ENCODE peak calls at places on chromosomes 13 and 19, in six cellular contexts. One of them, this sample, is unnamed.

GRCh38 chr19:35868172-35868822 is at the start of gene APLP1:
- DNase-seq in mesothelial cell of epicardium: peak
- DNase-seq in activated effector memory CD4-positive, alpha-beta T cell treated with Interleukin-2 at 50 U/mL for 16 hours: peak
- DNase-seq in T-helper 17 cell: peak
- DNase-seq in IMR-90: no peak
- DNase-seq in upper lobe of right lung: peak
- DNase-seq in this sample: peak

GRCh38 chr19:54190942-54191670 is at the start of gene TSEN34:
- DNase-seq in upper lobe of right lung: peak
- DNase-seq in activated effector memory CD4-positive, alpha-beta T cell treated with Interleukin-2 at 50 U/mL for 16 hours: no peak
- DNase-seq in IMR-90: peak
- DNase-seq in mesothelial cell of epicardium: peak
- DNase-seq in T-helper 17 cell: peak
- DNase-seq in this sample: peak

GRCh38 chr19:32879741-32880140 is 10.2 kb upstream of the SLC7A9 start:
- DNase-seq in T-helper 17 cell: no peak
- DNase-seq in upper lobe of right lung: peak
- DNase-seq in activated effector memory CD4-positive, alpha-beta T cell treated with Interleukin-2 at 50 U/mL for 16 hours: no peak
- DNase-seq in mesothelial cell of epicardium: no peak
- DNase-seq in IMR-90: no peak
- DNase-seq in this sample: no peak

GRCh38 chr19:56507446-56508281 is at the start of gene ZNF471:
- DNase-seq in IMR-90: peak
- DNase-seq in T-helper 17 cell: peak
- DNase-seq in activated effector memory CD4-positive, alpha-beta T cell treated with Interleukin-2 at 50 U/mL for 16 hours: peak
- DNase-seq in mesothelial cell of epicardium: no peak
- DNase-seq in upper lobe of right lung: peak
- DNase-seq in this sample: peak

GRCh38 chr19:54662730-54663129 is at the start of gene LILRB4:
- DNase-seq in upper lobe of right lung: peak
- DNase-seq in T-helper 17 cell: no peak
- DNase-seq in IMR-90: no peak
- DNase-seq in activated effector memory CD4-positive, alpha-beta T cell treated with Interleukin-2 at 50 U/mL for 16 hours: no peak
- DNase-seq in mesothelial cell of epicardium: no peak
- DNase-seq in this sample: no peak

GRCh38 chr13:101026736-101027398 is 352.3 kb upstream of the TMTC4 start:
- DNase-seq in mesothelial cell of epicardium: no peak
- DNase-seq in IMR-90: no peak
- DNase-seq in upper lobe of right lung: no peak
- DNase-seq in activated effector memory CD4-positive, alpha-beta T cell treated with Interleukin-2 at 50 U/mL for 16 hours: no peak
- DNase-seq in T-helper 17 cell: no peak
- DNase-seq in this sample: no peak

GRCh38 chr19:6273701-6274601 is 5.8 kb downstream of the MLLT1 start:
- DNase-seq in activated effector memory CD4-positive, alpha-beta T cell treated with Interleukin-2 at 50 U/mL for 16 hours: no peak
- DNase-seq in IMR-90: peak
- DNase-seq in mesothelial cell of epicardium: no peak
- DNase-seq in T-helper 17 cell: no peak
- DNase-seq in upper lobe of right lung: peak
- DNase-seq in this sample: peak

GRCh38 chr19:6362351-6362801 is 1.0 kb downstream of the CLPP start:
- DNase-seq in T-helper 17 cell: no peak
- DNase-seq in IMR-90: no peak
- DNase-seq in mesothelial cell of epicardium: no peak
- DNase-seq in activated effector memory CD4-positive, alpha-beta T cell treated with Interleukin-2 at 50 U/mL for 16 hours: peak
- DNase-seq in upper lobe of right lung: no peak
- DNase-seq in this sample: no peak

GRCh38 chr19:29587518-29587986 is 18.5 kb upstream of the POP4 start:
- DNase-seq in IMR-90: peak
- DNase-seq in activated effector memory CD4-positive, alpha-beta T cell treated with Interleukin-2 at 50 U/mL for 16 hours: peak
- DNase-seq in mesothelial cell of epicardium: no peak
- DNase-seq in upper lobe of right lung: no peak
- DNase-seq in T-helper 17 cell: peak
- DNase-seq in this sample: peak

GRCh38 chr19:47792616-47793015 is 11.7 kb downstream of the TPRX1 start:
- DNase-seq in IMR-90: no peak
- DNase-seq in mesothelial cell of epicardium: no peak
- DNase-seq in activated effector memory CD4-positive, alpha-beta T cell treated with Interleukin-2 at 50 U/mL for 16 hours: no peak
- DNase-seq in T-helper 17 cell: no peak
- DNase-seq in upper lobe of right lung: no peak
- DNase-seq in this sample: no peak

GRCh38 chr13:20159646-20160345 is 1.1 kb downstream of the GJA3 start:
- DNase-seq in mesothelial cell of epicardium: no peak
- DNase-seq in upper lobe of right lung: no peak
- DNase-seq in T-helper 17 cell: no peak
- DNase-seq in activated effector memory CD4-positive, alpha-beta T cell treated with Interleukin-2 at 50 U/mL for 16 hours: no peak
- DNase-seq in IMR-90: peak
- DNase-seq in this sample: no peak

GRCh38 chr13:52785721-52786120 is 46.1 kb upstream of the CNMD start:
- DNase-seq in upper lobe of right lung: no peak
- DNase-seq in IMR-90: no peak
- DNase-seq in mesothelial cell of epicardium: no peak
- DNase-seq in T-helper 17 cell: no peak
- DNase-seq in activated effector memory CD4-positive, alpha-beta T cell treated with Interleukin-2 at 50 U/mL for 16 hours: no peak
- DNase-seq in this sample: peak

GRCh38 chr13:34412817-34413365 is 529.2 kb upstream of the NBEA start:
- DNase-seq in upper lobe of right lung: no peak
- DNase-seq in mesothelial cell of epicardium: no peak
- DNase-seq in activated effector memory CD4-positive, alpha-beta T cell treated with Interleukin-2 at 50 U/mL for 16 hours: no peak
- DNase-seq in IMR-90: no peak
- DNase-seq in T-helper 17 cell: no peak
- DNase-seq in this sample: peak

GRCh38 chr13:100584901-100585300 is 3.7 kb downstream of the GGACT start:
- DNase-seq in mesothelial cell of epicardium: no peak
- DNase-seq in activated effector memory CD4-positive, alpha-beta T cell treated with Interleukin-2 at 50 U/mL for 16 hours: peak
- DNase-seq in T-helper 17 cell: no peak
- DNase-seq in IMR-90: no peak
- DNase-seq in upper lobe of right lung: no peak
- DNase-seq in this sample: no peak

GRCh38 chr13:45492538-45492937 is 27.8 kb downstream of the COG3 start:
- DNase-seq in upper lobe of right lung: no peak
- DNase-seq in T-helper 17 cell: no peak
- DNase-seq in activated effector memory CD4-positive, alpha-beta T cell treated with Interleukin-2 at 50 U/mL for 16 hours: no peak
- DNase-seq in mesothelial cell of epicardium: no peak
- DNase-seq in IMR-90: peak
- DNase-seq in this sample: no peak

GRCh38 chr19:11138659-11139526 is 16.7 kb downstream of the SPC24 start:
- DNase-seq in IMR-90: peak
- DNase-seq in T-helper 17 cell: no peak
- DNase-seq in upper lobe of right lung: peak
- DNase-seq in activated effector memory CD4-positive, alpha-beta T cell treated with Interleukin-2 at 50 U/mL for 16 hours: no peak
- DNase-seq in mesothelial cell of epicardium: no peak
- DNase-seq in this sample: peak

GRCh38 chr19:41570639-41571112 is 5.3 kb upstream of the CEACAM21 start:
- DNase-seq in activated effector memory CD4-positive, alpha-beta T cell treated with Interleukin-2 at 50 U/mL for 16 hours: peak
- DNase-seq in upper lobe of right lung: peak
- DNase-seq in IMR-90: peak
- DNase-seq in T-helper 17 cell: peak
- DNase-seq in mesothelial cell of epicardium: no peak
- DNase-seq in this sample: peak

GRCh38 chr13:112721198-112722104 is 31.6 kb downstream of the ATP11A start:
- DNase-seq in upper lobe of right lung: peak
- DNase-seq in activated effector memory CD4-positive, alpha-beta T cell treated with Interleukin-2 at 50 U/mL for 16 hours: no peak
- DNase-seq in mesothelial cell of epicardium: no peak
- DNase-seq in T-helper 17 cell: no peak
- DNase-seq in IMR-90: no peak
- DNase-seq in this sample: no peak

GRCh38 chr19:38402967-38403674 is at the start of gene FAM98C:
- DNase-seq in activated effector memory CD4-positive, alpha-beta T cell treated with Interleukin-2 at 50 U/mL for 16 hours: peak
- DNase-seq in mesothelial cell of epicardium: peak
- DNase-seq in T-helper 17 cell: peak
- DNase-seq in upper lobe of right lung: peak
- DNase-seq in IMR-90: peak
- DNase-seq in this sample: peak

GRCh38 chr13:94596575-94596971 is 621 bp upstream of the TGDS start:
- DNase-seq in mesothelial cell of epicardium: no peak
- DNase-seq in T-helper 17 cell: no peak
- DNase-seq in activated effector memory CD4-positive, alpha-beta T cell treated with Interleukin-2 at 50 U/mL for 16 hours: no peak
- DNase-seq in IMR-90: no peak
- DNase-seq in upper lobe of right lung: no peak
- DNase-seq in this sample: no peak

GRCh38 chr13:25654332-25654731 is 282.6 kb downstream of the ATP8A2 start:
- DNase-seq in upper lobe of right lung: no peak
- DNase-seq in mesothelial cell of epicardium: no peak
- DNase-seq in IMR-90: no peak
- DNase-seq in activated effector memory CD4-positive, alpha-beta T cell treated with Interleukin-2 at 50 U/mL for 16 hours: no peak
- DNase-seq in T-helper 17 cell: no peak
- DNase-seq in this sample: peak

GRCh38 chr13:97352815-97353214 is 81.2 kb upstream of the RAP2A start:
- DNase-seq in T-helper 17 cell: no peak
- DNase-seq in IMR-90: no peak
- DNase-seq in activated effector memory CD4-positive, alpha-beta T cell treated with Interleukin-2 at 50 U/mL for 16 hours: no peak
- DNase-seq in mesothelial cell of epicardium: no peak
- DNase-seq in upper lobe of right lung: no peak
- DNase-seq in this sample: no peak

GRCh38 chr19:29380581-29380980 is 145.2 kb upstream of the VSTM2B start:
- DNase-seq in T-helper 17 cell: no peak
- DNase-seq in mesothelial cell of epicardium: no peak
- DNase-seq in IMR-90: no peak
- DNase-seq in upper lobe of right lung: no peak
- DNase-seq in activated effector memory CD4-positive, alpha-beta T cell treated with Interleukin-2 at 50 U/mL for 16 hours: no peak
- DNase-seq in this sample: no peak

GRCh38 chr13:68535329-68535728 is 1305.2 kb upstream of the PCDH9 start:
- DNase-seq in mesothelial cell of epicardium: no peak
- DNase-seq in activated effector memory CD4-positive, alpha-beta T cell treated with Interleukin-2 at 50 U/mL for 16 hours: no peak
- DNase-seq in T-helper 17 cell: no peak
- DNase-seq in upper lobe of right lung: no peak
- DNase-seq in IMR-90: no peak
- DNase-seq in this sample: no peak

GRCh38 chr13:83883061-83883523 is 818 bp upstream of the SLITRK1 start:
- DNase-seq in activated effector memory CD4-positive, alpha-beta T cell treated with Interleukin-2 at 50 U/mL for 16 hours: no peak
- DNase-seq in mesothelial cell of epicardium: no peak
- DNase-seq in IMR-90: no peak
- DNase-seq in upper lobe of right lung: no peak
- DNase-seq in T-helper 17 cell: no peak
- DNase-seq in this sample: no peak

GRCh38 chr19:38701455-38702063 is 42.7 kb downstream of the CAPN12 start:
- DNase-seq in upper lobe of right lung: peak
- DNase-seq in IMR-90: peak
- DNase-seq in T-helper 17 cell: no peak
- DNase-seq in activated effector memory CD4-positive, alpha-beta T cell treated with Interleukin-2 at 50 U/mL for 16 hours: no peak
- DNase-seq in mesothelial cell of epicardium: no peak
- DNase-seq in this sample: no peak